ENCODE peak calls at places on chromosomes 16 and 17, in five cellular contexts. One of them, this sample, is unnamed.
A peak's percentile ranks its signal among the peaks of the same experiment; 100 is the strongest.

GRCh38 chr16:50515218-50515617 is 33.0 kb upstream of the NKD1 start:
- DNase-seq in heart left ventricle: no peak
- DNase-seq in body of pancreas: no peak
- DNase-seq in Peyer's patch: no peak
- DNase-seq in endothelial cell of umbilical vein: no peak
- DNase-seq in this sample: no peak

GRCh38 chr16:47467501-47467900 is 6.4 kb downstream of the PHKB start:
- DNase-seq in heart left ventricle: no peak
- DNase-seq in body of pancreas: no peak
- DNase-seq in Peyer's patch: no peak
- DNase-seq in endothelial cell of umbilical vein: no peak
- DNase-seq in this sample: no peak

GRCh38 chr17:6502871-6503509 is 53.4 kb downstream of the PITPNM3 start:
- DNase-seq in heart left ventricle: no peak
- DNase-seq in body of pancreas: no peak
- DNase-seq in Peyer's patch: peak; percentile 24
- DNase-seq in endothelial cell of umbilical vein: no peak
- DNase-seq in this sample: no peak

GRCh38 chr16:67269766-67270165 is 9.6 kb upstream of the PLEKHG4 start:
- DNase-seq in heart left ventricle: peak; percentile 33
- DNase-seq in body of pancreas: no peak
- DNase-seq in Peyer's patch: no peak
- DNase-seq in endothelial cell of umbilical vein: peak; percentile 33
- DNase-seq in this sample: no peak

GRCh38 chr17:28569446-28569845 is 1.9 kb downstream of the PIGS start:
- DNase-seq in heart left ventricle: no peak
- DNase-seq in body of pancreas: no peak
- DNase-seq in Peyer's patch: no peak
- DNase-seq in endothelial cell of umbilical vein: no peak
- DNase-seq in this sample: no peak

GRCh38 chr17:32654351-32654750 is 167.6 kb downstream of the CDK5R1 start:
- DNase-seq in heart left ventricle: no peak
- DNase-seq in body of pancreas: no peak
- DNase-seq in Peyer's patch: no peak
- DNase-seq in endothelial cell of umbilical vein: no peak
- DNase-seq in this sample: no peak

GRCh38 chr17:19287651-19288050 is 50.5 kb downstream of the EPN2 start:
- DNase-seq in heart left ventricle: no peak
- DNase-seq in body of pancreas: no peak
- DNase-seq in Peyer's patch: no peak
- DNase-seq in endothelial cell of umbilical vein: no peak
- DNase-seq in this sample: no peak

GRCh38 chr17:43839670-43840101 is 6.7 kb upstream of the MPP3 start:
- DNase-seq in heart left ventricle: peak; percentile 33
- DNase-seq in body of pancreas: peak; percentile 70
- DNase-seq in Peyer's patch: peak; percentile 85
- DNase-seq in endothelial cell of umbilical vein: no peak
- DNase-seq in this sample: no peak

GRCh38 chr16:66495440-66495839 is 54.5 kb downstream of the TK2 start:
- DNase-seq in heart left ventricle: no peak
- DNase-seq in body of pancreas: no peak
- DNase-seq in Peyer's patch: peak; percentile 9
- DNase-seq in endothelial cell of umbilical vein: no peak
- DNase-seq in this sample: no peak

GRCh38 chr16:84604477-84605013 is 13.3 kb downstream of the COTL1 start:
- DNase-seq in heart left ventricle: no peak
- DNase-seq in body of pancreas: no peak
- DNase-seq in Peyer's patch: no peak
- DNase-seq in endothelial cell of umbilical vein: no peak
- DNase-seq in this sample: no peak

GRCh38 chr16:89292443-89293078 is 75.1 kb downstream of the ZNF778 start:
- DNase-seq in heart left ventricle: peak; percentile 39
- DNase-seq in body of pancreas: no peak
- DNase-seq in Peyer's patch: no peak
- DNase-seq in endothelial cell of umbilical vein: no peak
- DNase-seq in this sample: no peak

GRCh38 chr16:69179255-69180010 is 7.5 kb upstream of the SNTB2 start:
- DNase-seq in heart left ventricle: no peak
- DNase-seq in body of pancreas: peak; percentile 91
- DNase-seq in Peyer's patch: peak; percentile 76
- DNase-seq in endothelial cell of umbilical vein: peak; percentile 89
- DNase-seq in this sample: peak; percentile 57

GRCh38 chr16:48117217-48118105 is 38.3 kb downstream of the ABCC12 start:
- DNase-seq in heart left ventricle: peak; percentile 71
- DNase-seq in body of pancreas: peak; percentile 36
- DNase-seq in Peyer's patch: peak; percentile 56
- DNase-seq in endothelial cell of umbilical vein: peak; percentile 37
- DNase-seq in this sample: peak; percentile 82

GRCh38 chr16:85750827-85751641 is at the start of gene C16orf74:
- DNase-seq in heart left ventricle: no peak
- DNase-seq in body of pancreas: peak; percentile 39
- DNase-seq in Peyer's patch: peak; percentile 63
- DNase-seq in endothelial cell of umbilical vein: peak; percentile 34
- DNase-seq in this sample: peak; percentile 87

GRCh38 chr17:12727076-12727750 is 61.5 kb downstream of the MYOCD start:
- DNase-seq in heart left ventricle: no peak
- DNase-seq in body of pancreas: no peak
- DNase-seq in Peyer's patch: no peak
- DNase-seq in endothelial cell of umbilical vein: no peak
- DNase-seq in this sample: no peak

GRCh38 chr17:61235821-61236197 is 163.8 kb upstream of the TBX2 start:
- DNase-seq in heart left ventricle: no peak
- DNase-seq in body of pancreas: no peak
- DNase-seq in Peyer's patch: no peak
- DNase-seq in endothelial cell of umbilical vein: no peak
- DNase-seq in this sample: no peak

GRCh38 chr17:40168262-40168832 is 8.9 kb upstream of the RAPGEFL1 start:
- DNase-seq in heart left ventricle: no peak
- DNase-seq in body of pancreas: peak; percentile 35
- DNase-seq in Peyer's patch: peak; percentile 77
- DNase-seq in endothelial cell of umbilical vein: peak; percentile 65
- DNase-seq in this sample: peak; percentile 69
- TF ChIP-seq POLR2A in heart left ventricle: no peak
- TF ChIP-seq POLR2A in body of pancreas: no peak
- TF ChIP-seq POLR2A in Peyer's patch: no peak
- TF ChIP-seq POLR2A in endothelial cell of umbilical vein: no peak
- TF ChIP-seq POLR2A in this sample: no peak

GRCh38 chr16:6018848-6019489 is 921.4 kb upstream of the EEF2KMT start:
- DNase-seq in heart left ventricle: no peak
- DNase-seq in body of pancreas: no peak
- DNase-seq in Peyer's patch: no peak
- DNase-seq in endothelial cell of umbilical vein: no peak
- DNase-seq in this sample: no peak
- TF ChIP-seq POLR2A in heart left ventricle: no peak
- TF ChIP-seq POLR2A in body of pancreas: no peak
- TF ChIP-seq POLR2A in Peyer's patch: no peak
- TF ChIP-seq POLR2A in endothelial cell of umbilical vein: no peak
- TF ChIP-seq POLR2A in this sample: no peak

GRCh38 chr17:58329035-58329807 is 626 bp upstream of the TSPOAP1 start:
- DNase-seq in heart left ventricle: peak; percentile 72
- DNase-seq in body of pancreas: no peak
- DNase-seq in Peyer's patch: peak; percentile 83
- DNase-seq in endothelial cell of umbilical vein: no peak
- DNase-seq in this sample: peak; percentile 98
- TF ChIP-seq POLR2A in heart left ventricle: no peak
- TF ChIP-seq POLR2A in body of pancreas: no peak
- TF ChIP-seq POLR2A in Peyer's patch: peak; percentile 1
- TF ChIP-seq POLR2A in endothelial cell of umbilical vein: no peak
- TF ChIP-seq POLR2A in this sample: peak; percentile 97

GRCh38 chr16:11289202-11289601 is 8.1 kb upstream of the PRM1 start:
- DNase-seq in heart left ventricle: no peak
- DNase-seq in body of pancreas: no peak
- DNase-seq in Peyer's patch: no peak
- DNase-seq in endothelial cell of umbilical vein: no peak
- DNase-seq in this sample: no peak

GRCh38 chr16:11278681-11279628 is 2.2 kb downstream of the PRM1 start:
- DNase-seq in heart left ventricle: no peak
- DNase-seq in body of pancreas: no peak
- DNase-seq in Peyer's patch: no peak
- DNase-seq in endothelial cell of umbilical vein: no peak
- DNase-seq in this sample: peak; percentile 47

GRCh38 chr16:11280616-11281522 is at the start of gene PRM1:
- DNase-seq in heart left ventricle: no peak
- DNase-seq in body of pancreas: no peak
- DNase-seq in Peyer's patch: no peak
- DNase-seq in endothelial cell of umbilical vein: no peak
- DNase-seq in this sample: no peak

GRCh38 chr16:11285842-11286241 is 4.7 kb upstream of the PRM1 start:
- DNase-seq in heart left ventricle: no peak
- DNase-seq in body of pancreas: no peak
- DNase-seq in Peyer's patch: no peak
- DNase-seq in endothelial cell of umbilical vein: no peak
- DNase-seq in this sample: no peak

GRCh38 chr16:11283820-11284248 is 2.7 kb upstream of the PRM1 start:
- DNase-seq in heart left ventricle: no peak
- DNase-seq in body of pancreas: no peak
- DNase-seq in Peyer's patch: no peak
- DNase-seq in endothelial cell of umbilical vein: no peak
- DNase-seq in this sample: peak; percentile 55
- TF ChIP-seq POLR2A in heart left ventricle: no peak
- TF ChIP-seq POLR2A in body of pancreas: no peak
- TF ChIP-seq POLR2A in Peyer's patch: no peak
- TF ChIP-seq POLR2A in endothelial cell of umbilical vein: no peak
- TF ChIP-seq POLR2A in this sample: no peak

GRCh38 chr16:12317121-12317810 is 340.7 kb downstream of the SNX29 start:
- DNase-seq in heart left ventricle: no peak
- DNase-seq in body of pancreas: no peak
- DNase-seq in Peyer's patch: no peak
- DNase-seq in endothelial cell of umbilical vein: no peak
- DNase-seq in this sample: no peak
- TF ChIP-seq POLR2A in heart left ventricle: no peak
- TF ChIP-seq POLR2A in body of pancreas: no peak
- TF ChIP-seq POLR2A in Peyer's patch: no peak
- TF ChIP-seq POLR2A in endothelial cell of umbilical vein: no peak
- TF ChIP-seq POLR2A in this sample: no peak

GRCh38 chr17:37361543-37361942 is 14.2 kb upstream of the C17orf78 start:
- DNase-seq in heart left ventricle: no peak
- DNase-seq in body of pancreas: no peak
- DNase-seq in Peyer's patch: no peak
- DNase-seq in endothelial cell of umbilical vein: no peak
- DNase-seq in this sample: peak; percentile 26

GRCh38 chr17:37360632-37361031 is 15.2 kb upstream of the C17orf78 start:
- DNase-seq in heart left ventricle: no peak
- DNase-seq in body of pancreas: no peak
- DNase-seq in Peyer's patch: no peak
- DNase-seq in endothelial cell of umbilical vein: no peak
- DNase-seq in this sample: peak; percentile 47

GRCh38 chr17:37359682-37360188 is 16.1 kb upstream of the C17orf78 start:
- DNase-seq in heart left ventricle: no peak
- DNase-seq in body of pancreas: no peak
- DNase-seq in Peyer's patch: no peak
- DNase-seq in endothelial cell of umbilical vein: no peak
- DNase-seq in this sample: no peak

GRCh38 chr17:37358098-37358829 is 17.5 kb upstream of the C17orf78 start:
- DNase-seq in heart left ventricle: no peak
- DNase-seq in body of pancreas: peak; percentile 46
- DNase-seq in Peyer's patch: peak; percentile 64
- DNase-seq in endothelial cell of umbilical vein: peak; percentile 78
- DNase-seq in this sample: peak; percentile 79

GRCh38 chr17:37358830-37359681 is 16.7 kb upstream of the C17orf78 start:
- DNase-seq in heart left ventricle: peak; percentile 97
- DNase-seq in body of pancreas: peak; percentile 96
- DNase-seq in Peyer's patch: peak; percentile 97
- DNase-seq in endothelial cell of umbilical vein: peak; percentile 95
- DNase-seq in this sample: peak; percentile 99
- TF ChIP-seq POLR2A in heart left ventricle: no peak
- TF ChIP-seq POLR2A in body of pancreas: peak; percentile 60
- TF ChIP-seq POLR2A in Peyer's patch: peak; percentile 51
- TF ChIP-seq POLR2A in endothelial cell of umbilical vein: no peak
- TF ChIP-seq POLR2A in this sample: peak; percentile 66

DNA sequence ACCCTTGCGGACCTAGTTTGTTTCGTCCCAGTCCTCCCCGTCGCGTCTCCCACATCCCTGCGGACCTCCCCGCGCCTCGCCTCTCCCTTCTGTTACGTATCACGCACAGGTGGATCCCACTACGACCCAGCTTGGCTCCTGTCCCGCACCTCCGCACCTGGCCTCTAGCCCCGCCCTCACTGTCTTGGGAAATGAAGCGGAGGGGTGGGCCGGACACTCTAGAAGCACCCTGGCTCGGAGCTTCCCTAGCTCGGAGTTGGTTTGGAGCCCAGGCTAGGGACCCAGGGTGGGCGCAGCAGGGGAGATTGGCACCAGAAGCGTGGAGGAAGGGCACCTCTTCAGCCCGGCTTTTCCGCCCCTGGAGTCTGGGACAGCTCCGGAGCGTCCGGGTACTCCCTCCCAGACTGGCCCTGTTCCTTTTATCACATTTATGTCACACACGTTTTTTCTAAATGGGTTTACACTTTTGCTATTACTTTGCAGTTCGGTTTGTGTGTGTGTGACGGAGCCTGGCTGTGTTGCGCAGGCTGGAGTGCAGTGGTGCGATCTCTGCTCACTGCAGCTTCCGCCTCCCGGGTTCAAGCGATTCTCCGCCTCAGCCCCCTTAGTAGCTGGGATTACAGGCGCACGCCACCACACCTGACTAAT is 1.4 kb upstream of the CEMP1 start:
- DNase-seq in heart left ventricle: peak; percentile 77
- DNase-seq in body of pancreas: peak; percentile 85
- DNase-seq in Peyer's patch: peak; percentile 94
- DNase-seq in endothelial cell of umbilical vein: peak; percentile 46
- DNase-seq in this sample: peak; percentile 67
- TF ChIP-seq POLR2A in heart left ventricle: no peak
- TF ChIP-seq POLR2A in body of pancreas: peak; percentile 63
- TF ChIP-seq POLR2A in Peyer's patch: peak; percentile 60
- TF ChIP-seq POLR2A in endothelial cell of umbilical vein: no peak
- TF ChIP-seq POLR2A in this sample: peak; percentile 1

DNA sequence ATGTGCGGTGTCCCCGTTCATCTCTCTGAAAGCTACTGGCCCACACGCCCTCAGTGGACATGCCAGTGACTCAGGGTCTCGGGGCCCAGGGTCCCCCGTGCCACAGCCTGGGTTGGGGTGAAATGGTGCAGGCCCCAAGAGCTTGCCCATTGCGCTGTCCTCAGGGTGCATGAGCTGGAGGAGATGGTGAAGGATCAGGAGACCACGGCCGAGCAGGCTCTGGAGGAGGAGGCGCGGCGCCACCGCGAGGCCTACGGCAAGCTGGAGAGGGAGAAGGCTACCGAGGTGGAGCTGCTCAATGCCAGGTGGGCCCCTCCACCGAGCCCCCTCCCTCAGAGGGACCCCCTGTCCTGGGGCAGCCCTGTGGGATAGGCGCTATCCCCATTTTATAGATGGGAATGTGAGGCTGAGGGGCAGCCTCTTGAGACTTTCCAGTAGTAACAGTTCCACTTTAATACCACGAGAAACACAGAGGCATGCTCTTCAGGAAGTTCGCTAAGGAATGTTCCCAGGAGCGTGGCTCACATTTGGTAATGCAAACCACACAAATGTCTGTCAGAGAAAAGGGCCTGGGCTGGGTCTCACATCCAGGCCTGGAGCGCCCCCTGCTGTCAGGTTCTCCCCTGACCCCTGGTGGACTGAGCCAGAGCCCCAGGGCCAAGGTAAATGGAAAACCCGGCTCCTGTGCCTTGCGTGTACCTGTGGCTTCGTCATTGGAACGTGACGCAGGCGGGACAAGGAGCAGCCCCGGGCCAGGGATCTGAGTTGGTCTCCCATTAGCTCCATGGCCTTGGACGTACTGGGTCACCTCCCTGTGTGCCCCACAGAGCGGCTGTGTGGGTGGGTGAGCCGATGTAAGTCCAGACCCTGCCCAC is 133.7 kb downstream of the RAB11FIP4 start:
- DNase-seq in heart left ventricle: peak; percentile 92
- DNase-seq in body of pancreas: peak; percentile 93
- DNase-seq in Peyer's patch: peak; percentile 96
- DNase-seq in endothelial cell of umbilical vein: peak; percentile 51
- DNase-seq in this sample: peak; percentile 84
- TF ChIP-seq POLR2A in heart left ventricle: no peak
- TF ChIP-seq POLR2A in body of pancreas: no peak
- TF ChIP-seq POLR2A in Peyer's patch: no peak
- TF ChIP-seq POLR2A in endothelial cell of umbilical vein: no peak
- TF ChIP-seq POLR2A in this sample: no peak

This sample was measured in NB4.